ENCODE peak calls at places on chromosomes 6 and 20, in seven cellular contexts. A is lower lobe of right lung, U is MM.1S, L is HCT116, O is neuronal stem cell, Z is IMR-90, K is HepG2. G is an unnamed sample.

GRCh38 chr6:84687487-84687886 is 76.9 kb downstream of the TBX18 start:
- DNase-seq in Z (no peak), L (no peak), O (peak; percentile 36), A (no peak), U (no peak), K (no peak), G (no peak)

GRCh38 chr6:145199961-145200360 is 535.4 kb downstream of the EPM2A start:
- DNase-seq in K (peak; percentile 7), Z (peak; percentile 65), U (no peak), O (no peak), A (no peak), L (no peak), G (no peak)

GRCh38 chr6:7535498-7535897 is 6.0 kb upstream of the DSP start:
- DNase-seq in L (no peak), K (no peak), Z (peak; percentile 73), A (no peak), U (no peak), O (no peak), G (no peak)

GRCh38 chr20:54466112-54466511 is 9.3 kb upstream of the DOK5 start:
- DNase-seq in A (no peak), K (no peak), Z (no peak), L (no peak), O (no peak), U (no peak), G (no peak)

GRCh38 chr6:277746-278145 is 14.5 kb upstream of the DUSP22 start:
- DNase-seq in Z (no peak), K (no peak), L (no peak), O (no peak), A (no peak), U (no peak), G (no peak)

GRCh38 chr6:63817492-63818050 is 182.0 kb downstream of the PHF3 start:
- DNase-seq in L (no peak), K (no peak), O (no peak), U (no peak), A (no peak), Z (no peak), G (no peak)

GRCh38 chr6:938271-939046 is 245.5 kb upstream of the EXOC2 start:
- DNase-seq in L (no peak), K (no peak), O (no peak), U (no peak), A (no peak), Z (no peak), G (no peak)

GRCh38 chr6:2353412-2354137 is 108.2 kb upstream of the GMDS start:
- DNase-seq in U (peak; percentile 43), Z (peak; percentile 86), K (peak; percentile 79), A (no peak), O (peak; percentile 58), L (peak; percentile 48), G (peak; percentile 83)

GRCh38 chr6:118581489-118581959 is 33.4 kb downstream of the PLN start:
- DNase-seq in U (no peak), A (no peak), Z (peak; percentile 80), K (no peak), O (no peak), L (no peak), G (peak; percentile 46)

GRCh38 chr6:153449279-153449678 is 318.2 kb upstream of the RGS17 start:
- DNase-seq in U (no peak), Z (no peak), K (no peak), L (no peak), O (no peak), A (no peak), G (no peak)

GRCh38 chr20:1206749-1207148 is 3.5 kb downstream of the C20orf202 start:
- DNase-seq in L (no peak), Z (no peak), A (no peak), U (no peak), K (no peak), O (no peak), G (no peak)

GRCh38 chr6:63783096-63783495 is 147.5 kb downstream of the PHF3 start:
- DNase-seq in K (no peak), L (no peak), O (no peak), U (peak; percentile 36), A (no peak), Z (no peak), G (peak; percentile 96)

GRCh38 chr20:50037575-50037974 is 54.8 kb downstream of the SNAI1 start:
- DNase-seq in Z (no peak), A (no peak), U (no peak), K (no peak), O (no peak), L (no peak), G (no peak)

GRCh38 chr6:162029873-162030576 is 697.5 kb downstream of the PRKN start:
- DNase-seq in L (no peak), O (no peak), A (no peak), Z (no peak), K (no peak), U (no peak), G (no peak)

GRCh38 chr6:168134399-168135201 is 55.6 kb upstream of the FRMD1 start:
- DNase-seq in A (no peak), U (no peak), O (no peak), K (no peak), L (no peak), Z (no peak), G (no peak)

GRCh38 chr6:37516076-37516919 is 16.6 kb upstream of the CCDC167 start:
- DNase-seq in O (no peak), A (peak; percentile 68), Z (no peak), K (peak; percentile 39), L (no peak), U (peak; percentile 30), G (peak; percentile 94)

GRCh38 chr20:56801991-56802740 is 173.1 kb downstream of the TFAP2C start:
- DNase-seq in O (no peak), Z (peak; percentile 54), K (no peak), A (no peak), L (no peak), U (no peak), G (no peak)

GRCh38 chr6:133673056-133673455 is 215.9 kb upstream of the TCF21 start:
- DNase-seq in U (no peak), Z (no peak), K (no peak), L (no peak), A (no peak), O (no peak), G (no peak)

GRCh38 chr20:24943196-24943595 is 5.9 kb upstream of the CST7 start:
- DNase-seq in Z (no peak), K (no peak), A (no peak), U (no peak), L (no peak), O (no peak), G (no peak)

DNA sequence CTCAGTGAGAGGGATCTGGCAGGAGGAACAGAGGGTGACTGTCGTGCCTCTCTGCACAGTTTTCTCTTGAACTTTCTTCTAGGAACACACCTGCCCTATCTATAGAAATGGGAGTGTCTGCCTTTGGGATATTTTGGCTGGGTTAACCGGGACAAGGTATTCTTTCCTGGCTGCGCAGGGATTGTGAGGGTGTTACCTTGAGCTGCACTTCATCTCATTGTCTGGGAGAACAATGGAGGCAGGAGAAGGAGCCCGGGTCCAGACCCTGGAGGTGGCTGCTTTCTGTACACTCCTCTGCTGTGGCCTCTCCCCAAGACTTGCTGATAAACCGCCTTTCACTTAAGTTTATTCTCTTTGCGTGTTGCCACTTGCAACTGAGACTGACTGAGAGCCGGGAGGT is 192.8 kb downstream of the TBXT start:
- DNase-seq in O (no peak), Z (no peak), K (no peak), L (no peak), U (no peak), A (no peak), G (no peak)
- H3K27ac ChIP-seq in O (no peak overlapping the region), Z (no peak overlapping the region), K (no peak overlapping the region), L (no peak overlapping the region), U (no peak overlapping the region), A (no peak overlapping the region), G (no peak overlapping the region)

GRCh38 chr20:63658749-63659187 is 656 bp downstream of the RTEL1 start:
- DNase-seq in Z (peak; percentile 40), A (peak; percentile 69), O (no peak), U (no peak), K (no peak), L (no peak), G (no peak)

GRCh38 chr20:63657937-63658748 is at the start of gene RTEL1:
- DNase-seq in O (peak; percentile 91), A (peak; percentile 95), U (peak; percentile 94), L (peak; percentile 80), Z (peak; percentile 91), K (peak; percentile 93), G (peak; percentile 90)

GRCh38 chr20:63660622-63661021 is 2.5 kb downstream of the RTEL1 start:
- DNase-seq in K (no peak), Z (no peak), A (no peak), U (no peak), L (no peak), O (no peak), G (no peak)

GRCh38 chr20:63661108-63661507 is 3.0 kb downstream of the RTEL1 start:
- DNase-seq in A (no peak), L (no peak), Z (no peak), O (no peak), U (no peak), K (no peak), G (no peak)

GRCh38 chr20:63659370-63659769 is 1.3 kb downstream of the RTEL1 start:
- DNase-seq in K (no peak), Z (no peak), A (no peak), L (no peak), O (no peak), U (no peak), G (no peak)
- H3K4me3 ChIP-seq in K (peak overlapping the region; percentile 95), Z (peak overlapping the region; percentile 85), A (peak overlapping the region; percentile 91), L (peak overlapping the region; percentile 82), O (no peak overlapping the region), U (peak overlapping the region; percentile 95), G (no peak overlapping the region)

GRCh38 chr6:111231078-111231435 is 143.8 kb downstream of the SLC16A10 start:
- DNase-seq in K (no peak), O (no peak), L (no peak), U (no peak), Z (no peak), A (no peak), G (no peak)

GRCh38 chr6:111228094-111228493 is 140.8 kb downstream of the SLC16A10 start:
- DNase-seq in K (no peak), A (no peak), U (no peak), L (no peak), O (no peak), Z (no peak), G (no peak)

GRCh38 chr6:111230351-111231077 is 143.2 kb downstream of the SLC16A10 start:
- DNase-seq in L (no peak), U (no peak), K (no peak), O (no peak), A (no peak), Z (peak; percentile 88), G (no peak)
- H3K27ac ChIP-seq in L (no peak overlapping the region), U (no peak overlapping the region), K (no peak overlapping the region), O (no peak overlapping the region), A (no peak overlapping the region), Z (no peak overlapping the region), G (no peak overlapping the region)

DNA sequence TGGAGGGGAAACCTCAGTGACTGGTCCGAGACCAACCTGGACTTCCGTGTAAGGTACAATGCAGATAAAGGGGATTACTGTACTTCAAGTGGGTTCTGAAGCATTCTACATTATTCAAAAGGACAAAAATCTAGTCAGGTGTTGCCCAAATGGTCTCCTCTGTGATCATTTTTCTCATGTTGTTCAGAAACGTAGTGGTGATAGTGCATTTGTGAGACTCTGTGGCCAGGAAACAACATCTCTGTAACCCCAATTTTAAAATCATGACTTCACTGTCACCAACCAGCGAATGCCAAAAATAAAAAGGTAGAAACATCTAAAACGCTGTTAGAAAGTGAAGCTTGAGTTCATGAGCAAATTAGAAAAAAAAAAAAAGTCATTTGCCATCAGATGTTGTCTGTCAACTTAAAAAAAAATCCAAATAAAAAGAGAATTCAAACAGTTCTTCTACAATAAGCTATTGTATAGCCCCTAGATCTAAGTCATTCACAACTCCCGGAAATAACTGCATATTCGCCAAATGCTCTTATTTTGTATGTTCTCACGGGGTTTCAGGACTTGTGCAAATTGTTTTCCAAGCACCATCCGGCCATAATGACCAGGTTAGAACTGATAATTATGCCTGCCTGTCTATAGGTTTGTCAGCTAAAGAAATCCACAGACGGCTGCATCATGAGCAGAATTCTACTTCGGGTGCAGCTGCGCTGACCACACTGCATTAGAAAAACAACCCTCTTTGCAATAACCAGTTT is 87.9 kb downstream of the HIVEP2 start:
- DNase-seq in K (no peak), Z (no peak), A (no peak), U (peak; percentile 68), O (no peak), L (no peak), G (no peak)
- H3K4me3 ChIP-seq in K (no peak overlapping the region), Z (no peak overlapping the region), A (no peak overlapping the region), U (peak overlapping the region; percentile 45), O (no peak overlapping the region), L (no peak overlapping the region), G (no peak overlapping the region)